ENCODE peak calls at places on chromosomes 1 and 21, in seven cellular contexts. C is GM12891, L is SK-N-SH, Z is GM12892, P is K562, D is GM12878, K is H1. N is an unnamed sample.

GRCh38 chr1:43056981-43057391 is 98.3 kb upstream of the SLC2A1 start:
- DNase-seq in D (no peak), P (no peak), K (no peak), C (no peak), L (no peak), Z (no peak), N (no peak)

GRCh38 chr1:44030606-44031050 is 634 bp downstream of the SLC6A9 start:
- DNase-seq in D (no peak), C (no peak), Z (no peak), P (peak), L (peak), K (no peak), N (peak)

GRCh38 chr1:81144240-81144639 is 656.5 kb upstream of the ADGRL2 start:
- DNase-seq in Z (no peak), K (no peak), L (no peak), C (no peak), D (no peak), P (no peak), N (no peak)

GRCh38 chr1:180353930-180354329 is 123.9 kb downstream of the LHX4 start:
- DNase-seq in C (no peak), P (no peak), L (peak), K (peak), D (no peak), Z (no peak), N (no peak)

GRCh38 chr21:36461918-36462486 is 17.9 kb downstream of the CLDN14 start:
- DNase-seq in P (no peak), Z (no peak), C (no peak), L (no peak), D (no peak), K (no peak), N (no peak)

GRCh38 chr1:43466403-43466802 is 12.7 kb upstream of the HYI start:
- DNase-seq in P (no peak), D (no peak), K (no peak), Z (no peak), L (no peak), C (no peak), N (no peak)

GRCh38 chr1:225670806-225671733 is 18.1 kb upstream of the ENAH start:
- DNase-seq in K (no peak), C (no peak), P (no peak), L (no peak), Z (no peak), D (no peak), N (peak)

GRCh38 chr21:37059181-37059580 is 13.7 kb downstream of the PIGP start:
- DNase-seq in Z (no peak), P (no peak), L (no peak), K (no peak), D (no peak), C (no peak), N (no peak)

GRCh38 chr21:45223236-45223992 is 64.3 kb downstream of the POFUT2 start:
- DNase-seq in Z (no peak), P (no peak), C (no peak), D (no peak), K (no peak), L (no peak), N (no peak)

GRCh38 chr21:15731243-15731613 is 1.4 kb downstream of the USP25 start:
- DNase-seq in L (no peak), Z (no peak), D (no peak), P (peak), C (no peak), K (no peak), N (peak)

GRCh38 chr21:35266546-35266945 is 217.4 kb upstream of the RUNX1 start:
- DNase-seq in L (no peak), K (no peak), C (no peak), D (no peak), Z (no peak), P (no peak), N (no peak)

GRCh38 chr1:117000142-117000541 is 1.4 kb upstream of the CD101 start:
- DNase-seq in L (no peak), K (no peak), P (no peak), D (no peak), Z (no peak), C (no peak), N (no peak)

GRCh38 chr1:107622975-107623374 is 342.0 kb downstream of the VAV3 start:
- DNase-seq in L (no peak), D (no peak), C (no peak), Z (no peak), K (no peak), P (no peak), N (no peak)

GRCh38 chr1:221247050-221247449 is 367.8 kb downstream of the HLX start:
- DNase-seq in Z (no peak), L (no peak), C (no peak), D (no peak), K (no peak), P (no peak), N (no peak)

GRCh38 chr1:36847761-36848160 is 186.6 kb downstream of the GRIK3 start:
- DNase-seq in K (peak), Z (no peak), C (no peak), D (no peak), L (peak), P (no peak), N (no peak)

GRCh38 chr1:20496241-20496661 is 10.2 kb upstream of the CAMK2N1 start:
- DNase-seq in K (no peak), C (no peak), L (peak), Z (no peak), P (no peak), D (no peak), N (peak)

GRCh38 chr1:14742181-14742980 is 143.9 kb downstream of the KAZN start:
- DNase-seq in K (peak), D (no peak), Z (no peak), P (no peak), L (no peak), C (no peak), N (peak)

GRCh38 chr1:174580801-174581200 is 133.0 kb downstream of the GPR52 start:
- DNase-seq in K (no peak), P (no peak), Z (no peak), C (no peak), D (no peak), L (no peak), N (no peak)

GRCh38 chr1:94589728-94590127 is 48.2 kb upstream of the F3 start:
- DNase-seq in K (no peak), Z (no peak), C (no peak), P (no peak), D (no peak), L (no peak), N (no peak)

GRCh38 chr1:230243583-230244377 is 176.7 kb downstream of the GALNT2 start:
- DNase-seq in L (no peak), Z (no peak), D (no peak), P (no peak), C (no peak), K (no peak), N (no peak)

GRCh38 chr1:27672750-27673112 is 739 bp upstream of the IFI6 start:
- DNase-seq in Z (no peak), C (no peak), P (no peak), K (no peak), L (no peak), D (no peak), N (no peak)

GRCh38 chr1:24972257-24973242 is 42.5 kb upstream of the RUNX3 start:
- DNase-seq in P (no peak), D (no peak), Z (no peak), C (no peak), K (no peak), L (no peak), N (no peak)

GRCh38 chr21:46482225-46482845 is 23.6 kb downstream of the DIP2A start:
- DNase-seq in Z (no peak), P (no peak), L (no peak), D (no peak), K (no peak), C (no peak), N (no peak)

GRCh38 chr1:230754831-230755230 is 7.6 kb downstream of the CAPN9 start:
- DNase-seq in Z (no peak), P (peak), K (no peak), L (no peak), D (no peak), C (no peak), N (no peak)

GRCh38 chr1:244100691-244101453 is 49.8 kb downstream of the ZBTB18 start:
- DNase-seq in D (no peak), K (no peak), C (no peak), L (no peak), P (no peak), Z (no peak), N (no peak)

GRCh38 chr1:24323281-24323680 is 4.1 kb downstream of the GRHL3 start:
- DNase-seq in K (no peak), C (no peak), L (no peak), Z (no peak), D (no peak), P (no peak), N (no peak)

GRCh38 chr1:102798718-102799117 is 309.6 kb downstream of the COL11A1 start:
- DNase-seq in L (peak), Z (no peak), K (no peak), D (no peak), P (no peak), C (no peak), N (no peak)

GRCh38 chr1:209241481-209241880 is 342.0 kb upstream of the CAMK1G start:
- DNase-seq in Z (no peak), P (no peak), K (no peak), L (no peak), C (no peak), D (no peak), N (no peak)

GRCh38 chr1:11961230-11961629 is 19.0 kb upstream of the MFN2 start:
- DNase-seq in C (no peak), D (no peak), Z (no peak), L (no peak), K (no peak), P (no peak), N (peak)

GRCh38 chr1:234865171-234866006 is 255.4 kb upstream of the IRF2BP2 start:
- DNase-seq in C (no peak), L (no peak), Z (no peak), D (no peak), K (no peak), P (no peak), N (no peak)

GRCh38 chr1:230509281-230509977 is 83.3 kb upstream of the PGBD5 start:
- DNase-seq in P (no peak), C (no peak), K (no peak), L (no peak), Z (no peak), D (peak), N (no peak)

GRCh38 chr1:186404454-186405051 is 28.9 kb downstream of the ODR4 start:
- DNase-seq in D (no peak), L (peak), P (peak), K (no peak), C (peak), Z (no peak), N (peak)

GRCh38 chr1:212477014-212477679 is 44.4 kb downstream of the NENF start:
- DNase-seq in Z (peak), D (peak), P (peak), L (peak), C (peak), K (peak), N (peak)

GRCh38 chr1:227766015-227766634 is 30.9 kb downstream of the SNAP47 start:
- DNase-seq in C (no peak), Z (no peak), P (no peak), D (no peak), L (no peak), K (no peak), N (no peak)

GRCh38 chr1:19670787-19671186 is 6.1 kb downstream of the HTR6 start:
- DNase-seq in L (no peak), K (no peak), D (no peak), C (no peak), Z (no peak), P (no peak), N (no peak)

GRCh38 chr1:46098043-46098712 is 34.3 kb downstream of the PIK3R3 start:
- DNase-seq in P (no peak), K (no peak), D (no peak), Z (no peak), C (no peak), L (no peak), N (no peak)

GRCh38 chr1:9244501-9245229 is 10.1 kb downstream of the H6PD start:
- DNase-seq in L (no peak), Z (no peak), K (no peak), P (no peak), D (no peak), C (no peak), N (no peak)

GRCh38 chr1:247386695-247387094 is 29.3 kb upstream of the NLRP3 start:
- DNase-seq in K (no peak), L (no peak), P (peak), C (no peak), Z (no peak), D (no peak), N (no peak)

GRCh38 chr1:91751281-91751680 is 134.7 kb downstream of the TGFBR3 start:
- DNase-seq in L (no peak), Z (no peak), K (no peak), C (no peak), P (no peak), D (no peak), N (no peak)

GRCh38 chr1:7589080-7589735 is 181.9 kb upstream of the VAMP3 start:
- DNase-seq in L (no peak), Z (no peak), D (no peak), C (no peak), P (no peak), K (no peak), N (no peak)
- TF ChIP-seq TAF1 in L (no peak), Z (no peak), D (no peak), C (no peak), P (no peak), K (no peak), N (no peak)

GRCh38 chr1:41023279-41023990 is 1.9 kb upstream of the SLFNL1 start:
- DNase-seq in P (peak), D (no peak), C (no peak), L (peak), Z (no peak), K (no peak), N (peak)
- TF ChIP-seq TAF1 in P (no peak), D (no peak), C (no peak), L (no peak), Z (no peak), K (no peak), N (no peak)

GRCh38 chr1:156675271-156675708 is 1.9 kb downstream of the NES start:
- DNase-seq in L (peak), D (no peak), K (no peak), C (no peak), P (no peak), Z (no peak), N (no peak)
- TF ChIP-seq TAF1 in L (no peak), D (no peak), K (no peak), C (no peak), P (no peak), Z (no peak), N (no peak)

GRCh38 chr1:55725378-55725777 is 510.2 kb upstream of the USP24 start:
- DNase-seq in L (no peak), D (no peak), K (no peak), P (no peak), Z (no peak), C (no peak), N (no peak)
- TF ChIP-seq TAF1 in L (no peak), D (no peak), K (no peak), P (no peak), Z (no peak), C (no peak), N (no peak)

N was measured in HepG2.